ENCODE peak calls at places on chromosomes 7 and 10, in eight cellular contexts. P is CD8-positive, alpha-beta T cell; E is HFFc6; K is uterus; R is GM13977; J is mesothelial cell of epicardium; M is upper lobe of right lung; A is A549. B is an unnamed sample.

GRCh38 chr7:11297764-11298163 is 324.1 kb downstream of the PHF14 start:
- DNase-seq in P (no peak), E (no peak), K (no peak), R (no peak), J (no peak), M (no peak), A (no peak), B (no peak)

GRCh38 chr7:138076196-138076595 is at the start of gene AKR1D1:
- DNase-seq in P (no peak), E (no peak), K (no peak), R (no peak), J (no peak), M (no peak), A (no peak), B (no peak)

GRCh38 chr7:114082934-114083647 is 164.3 kb upstream of the PPP1R3A start:
- DNase-seq in P (no peak), E (no peak), K (peak), R (no peak), J (no peak), M (peak), A (peak), B (no peak)

GRCh38 chr10:7354330-7355047 is 56.3 kb downstream of the SFMBT2 start:
- DNase-seq in P (no peak), E (no peak), K (no peak), R (no peak), J (no peak), M (no peak), A (peak), B (no peak)

GRCh38 chr7:44796034-44796503 is 412 bp upstream of the PPIA start:
- DNase-seq in P (no peak), E (peak), K (no peak), R (no peak), J (peak), M (no peak), A (peak), B (no peak)

GRCh38 chr10:102601639-102602038 is 42.6 kb upstream of the TRIM8 start:
- DNase-seq in P (no peak), E (no peak), K (no peak), R (no peak), J (no peak), M (no peak), A (no peak), B (no peak)

GRCh38 chr7:92402920-92403759 is 44.1 kb upstream of the GATAD1 start:
- DNase-seq in P (no peak), E (peak), K (no peak), R (no peak), J (no peak), M (no peak), A (no peak), B (no peak)

GRCh38 chr7:107560898-107561516 is 2.7 kb downstream of the COG5 start:
- DNase-seq in P (no peak), E (no peak), K (no peak), R (no peak), J (no peak), M (no peak), A (no peak), B (no peak)

GRCh38 chr10:9227679-9228365 is 1173.3 kb downstream of the GATA3 start:
- DNase-seq in P (no peak), E (no peak), K (no peak), R (no peak), J (no peak), M (no peak), A (no peak), B (no peak)

GRCh38 chr10:20372748-20373147 is 524.4 kb downstream of the NEBL start:
- DNase-seq in P (no peak), E (no peak), K (no peak), R (no peak), J (no peak), M (no peak), A (no peak), B (no peak)

GRCh38 chr10:110764378-110764777 is 107.3 kb upstream of the PDCD4 start:
- DNase-seq in P (no peak), E (no peak), K (no peak), R (no peak), J (no peak), M (no peak), A (no peak), B (no peak)

GRCh38 chr7:45978731-45979211 is 57.7 kb upstream of the IGFBP3 start:
- DNase-seq in P (no peak), E (no peak), K (no peak), R (no peak), J (no peak), M (no peak), A (no peak), B (no peak)

GRCh38 chr7:121083138-121083789 is 94.8 kb downstream of the CPED1 start:
- DNase-seq in P (no peak), E (peak), K (no peak), R (no peak), J (no peak), M (no peak), A (no peak), B (no peak)

GRCh38 chr7:55059006-55059405 is 40.2 kb downstream of the EGFR start:
- DNase-seq in P (no peak), E (no peak), K (no peak), R (no peak), J (no peak), M (no peak), A (no peak), B (no peak)

GRCh38 chr7:134639683-134640279 is 6.9 kb upstream of the BPGM start:
- DNase-seq in P (no peak), E (no peak), K (no peak), R (no peak), J (no peak), M (no peak), A (no peak), B (no peak)

GRCh38 chr10:107244122-107244521 is 79.6 kb upstream of the SORCS1 start:
- DNase-seq in P (no peak), E (no peak), K (no peak), R (no peak), J (no peak), M (no peak), A (no peak), B (no peak)

GRCh38 chr10:44651834-44652233 is 259.3 kb upstream of the TMEM72 start:
- DNase-seq in P (no peak), E (peak), K (peak), R (no peak), J (no peak), M (no peak), A (no peak), B (no peak)

GRCh38 chr10:102542800-102543418 is 39.1 kb downstream of the SUFU start:
- DNase-seq in P (no peak), E (peak), K (no peak), R (no peak), J (no peak), M (no peak), A (no peak), B (no peak)

GRCh38 chr7:55500117-55500516 is 72.2 kb downstream of the VOPP1 start:
- DNase-seq in P (no peak), E (no peak), K (no peak), R (no peak), J (no peak), M (no peak), A (no peak), B (no peak)

GRCh38 chr10:35898722-35899485 is 256.8 kb upstream of the FZD8 start:
- DNase-seq in P (no peak), E (no peak), K (no peak), R (no peak), J (no peak), M (no peak), A (no peak), B (no peak)

GRCh38 chr10:72315054-72315453 is 39.7 kb downstream of the DNAJB12 start:
- DNase-seq in P (no peak), E (no peak), K (no peak), R (no peak), J (no peak), M (no peak), A (no peak), B (no peak)

GRCh38 chr10:118238573-118239240 is 103.4 kb downstream of the FAM204A start:
- DNase-seq in P (no peak), E (peak), K (peak), R (no peak), J (no peak), M (no peak), A (no peak), B (no peak)

GRCh38 chr10:62996925-62997324 is 136.2 kb upstream of the NRBF2 start:
- DNase-seq in P (no peak), E (no peak), K (no peak), R (no peak), J (no peak), M (no peak), A (no peak), B (no peak)

GRCh38 chr7:66699998-66700397 is 40.5 kb upstream of the RABGEF1 start:
- DNase-seq in P (no peak), E (no peak), K (peak), R (no peak), J (no peak), M (no peak), A (no peak), B (no peak)

GRCh38 chr7:2209961-2210323 is 22.8 kb downstream of the MAD1L1 start:
- DNase-seq in P (no peak), E (no peak), K (no peak), R (no peak), J (no peak), M (peak), A (no peak), B (no peak)

GRCh38 chr7:98869374-98870070 is at the start of gene TMEM130:
- DNase-seq in P (no peak), E (no peak), K (no peak), R (no peak), J (no peak), M (peak), A (no peak), B (no peak)

GRCh38 chr7:105654994-105655900 is 74.0 kb upstream of the EFCAB10 start:
- DNase-seq in P (no peak), E (peak), K (peak), R (no peak), J (no peak), M (peak), A (no peak), B (no peak)

GRCh38 chr7:985915-986741 is 3.1 kb downstream of the CYP2W1 start:
- DNase-seq in P (no peak), E (peak), K (no peak), R (no peak), J (no peak), M (peak), A (no peak), B (no peak)

GRCh38 chr10:91604462-91604935 is 28.4 kb downstream of the PPP1R3C start:
- DNase-seq in P (no peak), E (no peak), K (no peak), R (no peak), J (no peak), M (no peak), A (no peak), B (no peak)

DNA sequence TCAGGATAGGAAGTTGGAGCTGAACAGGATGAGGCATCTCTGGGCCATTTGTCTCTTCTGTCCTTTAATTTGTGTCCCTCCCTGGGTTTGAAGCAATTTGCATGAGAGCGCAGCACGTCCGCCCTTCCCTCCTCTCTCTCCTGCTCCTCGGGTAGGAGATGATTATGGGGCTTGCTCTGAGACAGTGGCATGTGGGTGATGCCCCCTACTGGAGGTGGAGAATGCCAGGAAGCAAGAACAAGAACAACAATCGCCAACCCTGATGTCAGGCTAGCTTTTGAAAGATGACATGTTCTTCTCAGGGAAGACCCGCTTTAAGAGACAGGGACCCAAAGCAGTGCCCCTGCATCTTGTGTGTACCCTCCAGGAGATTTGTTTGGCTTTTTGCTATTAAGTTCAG is 63.9 kb upstream of the LOXL4 start:
- DNase-seq in P (no peak), E (no peak), K (no peak), R (no peak), J (no peak), M (no peak), A (no peak), B (peak)
- TF ChIP-seq CTCF in P (no peak), E (peak), K (no peak), R (peak), J (no peak), M (peak), A (peak), B (peak)

GRCh38 chr10:86944471-86944870 is 12.9 kb downstream of the MMRN2 start:
- DNase-seq in P (no peak), E (no peak), K (peak), R (no peak), J (no peak), M (no peak), A (no peak), B (no peak)

GRCh38 chr10:86942441-86943315 is 14.7 kb downstream of the MMRN2 start:
- DNase-seq in P (peak), E (no peak), K (no peak), R (no peak), J (no peak), M (no peak), A (no peak), B (no peak)

GRCh38 chr10:86944031-86944419 is 13.4 kb downstream of the MMRN2 start:
- DNase-seq in P (peak), E (no peak), K (peak), R (no peak), J (no peak), M (no peak), A (no peak), B (no peak)

GRCh38 chr10:86944907-86945306 is 12.5 kb downstream of the MMRN2 start:
- DNase-seq in P (peak), E (no peak), K (peak), R (no peak), J (no peak), M (peak), A (no peak), B (no peak)

GRCh38 chr10:86943316-86944030 is 13.9 kb downstream of the MMRN2 start:
- DNase-seq in P (peak), E (no peak), K (no peak), R (no peak), J (no peak), M (no peak), A (no peak), B (no peak)
- TF ChIP-seq CTCF in P (no peak), E (no peak), K (no peak), R (no peak), J (no peak), M (no peak), A (no peak), B (no peak)

GRCh38 chr7:100126239-100126930 is 382 bp upstream of the MBLAC1 start:
- DNase-seq in P (no peak), E (no peak), K (no peak), R (no peak), J (no peak), M (no peak), A (no peak), B (peak)
- TF ChIP-seq CTCF in P (no peak), E (no peak), K (no peak), R (no peak), J (no peak), M (no peak), A (no peak), B (no peak)

DNA sequence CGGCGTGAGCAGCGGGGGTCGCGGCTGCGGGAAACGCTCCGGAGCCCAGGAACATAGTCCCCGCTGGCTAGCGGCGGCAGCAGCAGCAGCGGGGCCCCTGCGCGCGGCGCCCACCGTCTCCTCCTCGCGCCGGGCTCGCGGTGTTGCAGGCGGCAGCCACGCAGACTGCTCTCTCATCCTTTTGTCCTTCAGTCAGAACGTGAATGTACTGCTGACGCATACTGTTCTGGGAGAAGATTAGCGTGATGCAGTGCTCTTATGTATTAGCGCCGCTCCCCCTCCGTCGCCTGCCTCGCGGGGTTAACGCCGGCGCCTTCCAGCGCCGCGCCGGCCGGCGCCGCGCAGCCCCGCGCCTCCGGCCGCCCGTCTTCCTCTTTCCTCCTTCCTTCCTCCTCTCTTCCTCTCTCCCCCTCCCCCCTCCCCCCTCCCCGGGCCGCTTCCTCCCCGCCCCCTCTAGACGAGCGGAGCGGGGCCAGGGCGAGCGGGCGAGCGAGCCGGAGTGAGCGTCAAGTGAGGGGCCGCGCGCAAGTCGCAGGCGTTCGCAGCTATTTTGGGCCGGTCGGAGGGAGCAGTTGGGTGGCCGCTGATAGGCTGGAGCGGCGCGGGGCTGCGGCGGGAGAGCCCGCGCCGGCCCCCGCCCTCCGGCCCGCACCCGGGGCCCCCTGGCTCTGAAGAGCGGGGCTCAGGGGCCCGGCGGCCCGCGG is 816 bp upstream of the LRRC4 start:
- DNase-seq in P (peak), E (peak), K (peak), R (peak), J (no peak), M (peak), A (no peak), B (peak)
- TF ChIP-seq CTCF in P (no peak), E (peak), K (no peak), R (no peak), J (no peak), M (peak), A (no peak), B (no peak)

B was measured in CD14-positive monocyte.